ENCODE peak calls at places on chromosomes 12 and 14, in five cellular contexts. One of them, this sample, is unnamed.

GRCh38 chr12:63124778-63125177 is 26.2 kb downstream of the AVPR1A start:
- DNase-seq in fibroblast of lung: no peak
- DNase-seq in uterus: no peak
- DNase-seq in CD8-positive, alpha-beta T cell: no peak
- DNase-seq in HCT116: no peak
- DNase-seq in this sample: no peak

GRCh38 chr12:45986646-45987338 is 3.6 kb downstream of the SCAF11 start:
- DNase-seq in fibroblast of lung: no peak
- DNase-seq in uterus: no peak
- DNase-seq in CD8-positive, alpha-beta T cell: no peak
- DNase-seq in HCT116: no peak
- DNase-seq in this sample: no peak

GRCh38 chr14:88005978-88006851 is 1.3 kb downstream of the GPR65 start:
- DNase-seq in fibroblast of lung: no peak
- DNase-seq in uterus: no peak
- DNase-seq in CD8-positive, alpha-beta T cell: peak; percentile 63
- DNase-seq in HCT116: no peak
- DNase-seq in this sample: peak; percentile 86

GRCh38 chr12:85147331-85147730 is 111.2 kb downstream of the LRRIQ1 start:
- DNase-seq in fibroblast of lung: no peak
- DNase-seq in uterus: no peak
- DNase-seq in CD8-positive, alpha-beta T cell: no peak
- DNase-seq in HCT116: no peak
- DNase-seq in this sample: no peak

GRCh38 chr14:72215080-72215479 is 282.9 kb downstream of the RGS6 start:
- DNase-seq in fibroblast of lung: no peak
- DNase-seq in uterus: no peak
- DNase-seq in CD8-positive, alpha-beta T cell: no peak
- DNase-seq in HCT116: no peak
- DNase-seq in this sample: no peak

GRCh38 chr12:23093488-23093887 is 468.5 kb downstream of the ETNK1 start:
- DNase-seq in fibroblast of lung: peak; percentile 46
- DNase-seq in uterus: no peak
- DNase-seq in CD8-positive, alpha-beta T cell: no peak
- DNase-seq in HCT116: no peak
- DNase-seq in this sample: no peak

GRCh38 chr14:105364100-105364708 is 34.1 kb upstream of the TEX22 start:
- DNase-seq in fibroblast of lung: peak; percentile 39
- DNase-seq in uterus: no peak
- DNase-seq in CD8-positive, alpha-beta T cell: peak; percentile 37
- DNase-seq in HCT116: no peak
- DNase-seq in this sample: peak; percentile 45

GRCh38 chr12:64876388-64877071 is 52.1 kb downstream of the TBC1D30 start:
- DNase-seq in fibroblast of lung: no peak
- DNase-seq in uterus: no peak
- DNase-seq in CD8-positive, alpha-beta T cell: no peak
- DNase-seq in HCT116: no peak
- DNase-seq in this sample: no peak

DNA sequence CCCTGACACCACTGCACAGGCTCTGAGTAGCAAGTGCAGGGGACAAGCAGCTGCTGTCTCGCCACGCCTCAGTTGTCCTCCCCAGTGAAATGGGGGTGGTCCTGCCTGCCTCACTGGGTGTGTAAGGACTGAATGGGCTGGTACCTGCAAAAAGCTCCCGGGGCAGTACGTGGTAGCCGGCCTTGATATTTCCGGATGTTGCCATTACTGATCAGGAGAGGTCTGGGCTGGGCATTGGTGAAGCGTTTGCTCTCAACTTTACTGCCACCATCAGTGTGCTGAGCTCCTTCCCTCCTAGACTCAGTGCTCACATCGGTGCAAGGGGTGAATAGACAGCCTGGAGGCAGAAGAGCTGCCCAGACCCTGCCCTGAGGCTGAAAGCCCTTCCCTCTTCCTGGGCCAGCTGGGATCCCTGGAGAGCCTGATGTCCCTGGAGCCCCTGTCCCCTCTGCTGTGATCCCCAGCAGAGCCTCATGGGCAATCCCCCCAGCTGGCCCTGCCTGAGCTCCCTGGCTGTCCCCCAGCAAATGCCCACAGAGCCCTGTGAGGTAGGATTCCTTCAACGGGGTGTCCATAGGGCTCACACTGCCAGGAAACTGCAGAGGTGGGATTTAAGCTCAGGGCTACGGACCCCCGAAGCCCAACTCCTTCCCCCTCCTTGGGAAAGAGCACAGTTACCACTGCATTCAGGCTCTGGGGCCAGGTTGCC is 18.2 kb downstream of the DIO3 start:
- DNase-seq in fibroblast of lung: no peak
- DNase-seq in uterus: no peak
- DNase-seq in CD8-positive, alpha-beta T cell: no peak
- DNase-seq in HCT116: no peak
- DNase-seq in this sample: no peak
- H3K4me1 ChIP-seq in fibroblast of lung: no peaks in the 10 kb centered on the region
- H3K4me1 ChIP-seq in uterus: no peaks in the 10 kb centered on the region
- H3K4me1 ChIP-seq in CD8-positive, alpha-beta T cell: no peaks in the 10 kb centered on the region
- H3K4me1 ChIP-seq in HCT116: no peaks in the 10 kb centered on the region
- H3K4me1 ChIP-seq in this sample: no peaks in the 10 kb centered on the region

GRCh38 chr12:21471294-21471693 is 30.1 kb downstream of the RECQL start:
- DNase-seq in fibroblast of lung: no peak
- DNase-seq in uterus: no peak
- DNase-seq in CD8-positive, alpha-beta T cell: no peak
- DNase-seq in HCT116: no peak
- DNase-seq in this sample: no peak

GRCh38 chr12:21475552-21475951 is 25.9 kb downstream of the RECQL start:
- DNase-seq in fibroblast of lung: no peak
- DNase-seq in uterus: no peak
- DNase-seq in CD8-positive, alpha-beta T cell: no peak
- DNase-seq in HCT116: no peak
- DNase-seq in this sample: no peak

GRCh38 chr12:21476949-21477348 is 24.5 kb downstream of the RECQL start:
- DNase-seq in fibroblast of lung: peak; percentile 45
- DNase-seq in uterus: no peak
- DNase-seq in CD8-positive, alpha-beta T cell: no peak
- DNase-seq in HCT116: no peak
- DNase-seq in this sample: no peak

DNA sequence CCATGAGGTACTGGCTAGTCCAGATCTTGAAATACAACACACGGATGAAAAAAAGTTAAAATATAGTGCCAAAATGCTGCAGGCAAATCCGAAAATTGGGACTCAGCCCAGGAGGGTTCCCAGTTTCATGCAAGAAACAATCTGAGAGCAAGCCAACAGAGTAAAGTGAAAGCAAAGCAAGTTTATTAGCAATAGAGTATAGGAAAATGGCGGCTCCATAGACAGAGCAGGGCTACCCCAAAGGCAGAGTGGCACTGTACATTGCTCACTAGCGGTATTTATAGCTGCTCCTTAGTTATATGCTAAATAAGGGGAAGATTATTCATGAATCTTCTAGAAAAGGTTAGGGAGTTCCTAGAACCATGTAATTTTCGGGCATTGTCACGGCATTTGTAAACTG is 29.2 kb downstream of the RECQL start:
- DNase-seq in fibroblast of lung: no peak
- DNase-seq in uterus: no peak
- DNase-seq in CD8-positive, alpha-beta T cell: no peak
- DNase-seq in HCT116: no peak
- DNase-seq in this sample: no peak
- H3K36me3 ChIP-seq in fibroblast of lung: peaks cover 3% of the 10 kb centered on the region
- H3K36me3 ChIP-seq in uterus: no peaks in the 10 kb centered on the region
- H3K36me3 ChIP-seq in CD8-positive, alpha-beta T cell: peaks cover 44% of the 10 kb centered on the region
- H3K36me3 ChIP-seq in HCT116: peaks cover 8% of the 10 kb centered on the region
- H3K36me3 ChIP-seq in this sample: peaks cover 9% of the 10 kb centered on the region

GRCh38 chr14:74575936-74576335 is 36.1 kb downstream of the LTBP2 start:
- DNase-seq in fibroblast of lung: no peak
- DNase-seq in uterus: no peak
- DNase-seq in CD8-positive, alpha-beta T cell: no peak
- DNase-seq in HCT116: no peak
- DNase-seq in this sample: no peak
- H3K4me1 ChIP-seq in fibroblast of lung: peaks cover 56% of the 10 kb centered on the region
- H3K4me1 ChIP-seq in uterus: peaks cover 7% of the 10 kb centered on the region
- H3K4me1 ChIP-seq in CD8-positive, alpha-beta T cell: peaks cover 45% of the 10 kb centered on the region
- H3K4me1 ChIP-seq in HCT116: peaks cover 45% of the 10 kb centered on the region
- H3K4me1 ChIP-seq in this sample: no peaks in the 10 kb centered on the region

GRCh38 chr14:58294201-58294600 is 4.2 kb upstream of the ARID4A start:
- DNase-seq in fibroblast of lung: no peak
- DNase-seq in uterus: no peak
- DNase-seq in CD8-positive, alpha-beta T cell: no peak
- DNase-seq in HCT116: no peak
- DNase-seq in this sample: no peak
- H3K36me3 ChIP-seq in fibroblast of lung: peaks cover 7% of the 10 kb centered on the region
- H3K36me3 ChIP-seq in uterus: no peaks in the 10 kb centered on the region
- H3K36me3 ChIP-seq in CD8-positive, alpha-beta T cell: peaks cover 41% of the 10 kb centered on the region
- H3K36me3 ChIP-seq in HCT116: peaks cover 31% of the 10 kb centered on the region
- H3K36me3 ChIP-seq in this sample: no peaks in the 10 kb centered on the region

GRCh38 chr14:22593189-22593588 is 4.2 kb upstream of the DAD1 start:
- DNase-seq in fibroblast of lung: no peak
- DNase-seq in uterus: no peak
- DNase-seq in CD8-positive, alpha-beta T cell: no peak
- DNase-seq in HCT116: no peak
- DNase-seq in this sample: no peak

GRCh38 chr14:22594156-22594716 is 3.9 kb upstream of the ABHD4 start:
- DNase-seq in fibroblast of lung: peak; percentile 34
- DNase-seq in uterus: no peak
- DNase-seq in CD8-positive, alpha-beta T cell: no peak
- DNase-seq in HCT116: no peak
- DNase-seq in this sample: no peak

GRCh38 chr14:22587247-22587646 is 1.8 kb downstream of the DAD1 start:
- DNase-seq in fibroblast of lung: no peak
- DNase-seq in uterus: no peak
- DNase-seq in CD8-positive, alpha-beta T cell: no peak
- DNase-seq in HCT116: no peak
- DNase-seq in this sample: no peak

GRCh38 chr14:22588419-22589095 is 467 bp downstream of the DAD1 start:
- DNase-seq in fibroblast of lung: no peak
- DNase-seq in uterus: no peak
- DNase-seq in CD8-positive, alpha-beta T cell: no peak
- DNase-seq in HCT116: no peak
- DNase-seq in this sample: no peak

GRCh38 chr14:22589096-22589839 is at the start of gene DAD1:
- DNase-seq in fibroblast of lung: peak; percentile 99
- DNase-seq in uterus: peak; percentile 99
- DNase-seq in CD8-positive, alpha-beta T cell: peak; percentile 100
- DNase-seq in HCT116: peak; percentile 98
- DNase-seq in this sample: peak; percentile 100
- H3K4me1 ChIP-seq in fibroblast of lung: no peaks in the 10 kb centered on the region
- H3K4me1 ChIP-seq in uterus: peaks cover 4% of the 10 kb centered on the region
- H3K4me1 ChIP-seq in CD8-positive, alpha-beta T cell: peaks cover 47% of the 10 kb centered on the region
- H3K4me1 ChIP-seq in HCT116: peaks cover 10% of the 10 kb centered on the region
- H3K4me1 ChIP-seq in this sample: peaks cover 38% of the 10 kb centered on the region

GRCh38 chr14:23396781-23397407 is 11.2 kb downstream of the MYH6 start:
- DNase-seq in fibroblast of lung: no peak
- DNase-seq in uterus: no peak
- DNase-seq in CD8-positive, alpha-beta T cell: no peak
- DNase-seq in HCT116: no peak
- DNase-seq in this sample: no peak

GRCh38 chr14:23398348-23398747 is 9.7 kb downstream of the MYH6 start:
- DNase-seq in fibroblast of lung: no peak
- DNase-seq in uterus: no peak
- DNase-seq in CD8-positive, alpha-beta T cell: no peak
- DNase-seq in HCT116: no peak
- DNase-seq in this sample: no peak

GRCh38 chr14:23399591-23399990 is 8.5 kb downstream of the MYH6 start:
- DNase-seq in fibroblast of lung: no peak
- DNase-seq in uterus: no peak
- DNase-seq in CD8-positive, alpha-beta T cell: no peak
- DNase-seq in HCT116: no peak
- DNase-seq in this sample: no peak

GRCh38 chr14:23399136-23399535 is 8.9 kb downstream of the MYH6 start:
- DNase-seq in fibroblast of lung: no peak
- DNase-seq in uterus: no peak
- DNase-seq in CD8-positive, alpha-beta T cell: no peak
- DNase-seq in HCT116: no peak
- DNase-seq in this sample: no peak

DNA sequence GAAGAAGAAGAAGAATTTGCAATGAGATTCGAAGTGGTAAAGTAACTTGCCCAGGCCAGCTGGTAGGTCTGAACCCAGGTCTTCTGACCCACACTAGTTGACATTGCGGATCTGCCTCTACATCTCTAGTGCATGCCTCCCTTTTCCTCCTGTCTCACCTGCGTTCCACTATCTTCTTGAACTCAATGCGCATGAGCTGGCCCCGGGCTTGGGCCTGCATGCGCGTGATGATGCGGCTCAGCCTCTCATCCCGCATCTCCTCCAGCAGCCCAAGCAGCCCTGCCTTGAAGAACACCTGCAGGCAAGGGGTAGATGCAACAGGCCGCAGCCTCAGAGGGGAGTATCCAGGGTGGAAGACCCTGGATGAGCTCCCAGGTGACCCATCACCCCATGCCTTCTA is 11.9 kb downstream of the MYH6 start:
- DNase-seq in fibroblast of lung: no peak
- DNase-seq in uterus: no peak
- DNase-seq in CD8-positive, alpha-beta T cell: no peak
- DNase-seq in HCT116: no peak
- DNase-seq in this sample: no peak
- H3K36me3 ChIP-seq in fibroblast of lung: no peaks in the 10 kb centered on the region
- H3K36me3 ChIP-seq in uterus: no peaks in the 10 kb centered on the region
- H3K36me3 ChIP-seq in CD8-positive, alpha-beta T cell: no peaks in the 10 kb centered on the region
- H3K36me3 ChIP-seq in HCT116: no peaks in the 10 kb centered on the region
- H3K36me3 ChIP-seq in this sample: no peaks in the 10 kb centered on the region

This sample was measured in naive thymus-derived CD4-positive, alpha-beta T cell.